ENCODE peak calls at places on chromosomes 12 and 14, in nine cellular contexts. E is nephron progenitor cell; H is colonic mucosa; I is HepG2; B is tibial artery; D is activated B cell treated with CpG ODN at 0.5 μM for 24 hours; O is OCI-LY7; Z is CD4-positive, alpha-beta T cell; Y is gastrocnemius medialis. L is an unnamed sample.

GRCh38 chr12:66132408-66132807 is 1.9 kb upstream of the LLPH start:
- DNase-seq in H (no peak), B (no peak), E (no peak), D (no peak), I (peak), Y (no peak), O (no peak), Z (no peak), L (no peak)

GRCh38 chr14:100155881-100156645 is 3.4 kb downstream of the DEGS2 start:
- DNase-seq in O (no peak), I (peak), H (peak), B (no peak), D (no peak), Z (no peak), Y (no peak), E (peak), L (no peak)

GRCh38 chr12:61654698-61655097 is 605.5 kb upstream of the USP15 start:
- DNase-seq in I (peak), Y (no peak), Z (no peak), D (no peak), O (peak), H (no peak), E (no peak), B (no peak), L (no peak)

GRCh38 chr14:34322940-34323418 is 139.1 kb downstream of the SPTSSA start:
- DNase-seq in H (peak), Y (peak), B (peak), I (peak), E (peak), D (peak), O (peak), Z (peak), L (peak)

GRCh38 chr12:27498159-27498558 is 25.8 kb upstream of the PPFIBP1 start:
- DNase-seq in E (no peak), H (no peak), O (no peak), I (no peak), Z (no peak), B (no peak), Y (no peak), D (no peak), L (no peak)

GRCh38 chr14:95460647-95461478 is 55.6 kb downstream of the SYNE3 start:
- DNase-seq in Z (no peak), H (peak), O (no peak), D (no peak), I (no peak), E (peak), B (no peak), Y (no peak), L (no peak)

GRCh38 chr12:6272300-6273208 is 37.9 kb upstream of the PLEKHG6 start:
- DNase-seq in H (no peak), D (no peak), B (no peak), Y (no peak), I (no peak), E (no peak), Z (no peak), O (no peak), L (no peak)

GRCh38 chr14:102097441-102098135 is 10.7 kb upstream of the HSP90AA1 start:
- DNase-seq in E (no peak), D (no peak), B (no peak), Z (no peak), I (no peak), Y (no peak), H (peak), O (no peak), L (no peak)

GRCh38 chr14:77221241-77221871 is 39.8 kb downstream of the TMEM63C start:
- DNase-seq in Y (no peak), B (no peak), O (no peak), E (no peak), H (no peak), Z (no peak), I (no peak), D (no peak), L (no peak)

GRCh38 chr14:35046751-35047536 is 872 bp downstream of the FAM177A1 start:
- DNase-seq in Z (no peak), E (no peak), B (no peak), O (peak), Y (peak), H (peak), I (peak), D (no peak), L (peak)

GRCh38 chr12:3820122-3820521 is 53.1 kb downstream of the PARP11 start:
- DNase-seq in Z (no peak), O (no peak), Y (no peak), D (no peak), H (no peak), E (no peak), I (peak), B (no peak), L (no peak)

GRCh38 chr14:22557846-22558220 is 31.2 kb downstream of the DAD1 start:
- DNase-seq in Z (no peak), B (no peak), E (no peak), Y (no peak), D (no peak), I (no peak), H (no peak), O (peak), L (no peak)

GRCh38 chr12:114841557-114842251 is 157.7 kb upstream of the TBX3 start:
- DNase-seq in Z (no peak), O (no peak), E (no peak), B (no peak), I (peak), Y (no peak), D (no peak), H (no peak), L (no peak)

GRCh38 chr14:87111141-87111540 is 881.8 kb downstream of the GALC start:
- DNase-seq in Y (no peak), I (no peak), E (no peak), H (no peak), O (no peak), D (no peak), B (no peak), Z (no peak), L (no peak)

GRCh38 chr14:74257078-74257987 is 18.1 kb downstream of the VSX2 start:
- DNase-seq in Y (no peak), I (no peak), H (peak), B (no peak), D (peak), O (peak), E (peak), Z (peak), L (peak)

GRCh38 chr14:63045612-63046320 is 508 bp upstream of the KCNH5 start:
- DNase-seq in I (peak), Z (no peak), Y (no peak), D (no peak), O (no peak), H (no peak), E (peak), B (no peak), L (no peak)

GRCh38 chr12:19771858-19772257 is 332.6 kb downstream of the AEBP2 start:
- DNase-seq in I (no peak), B (no peak), O (no peak), Z (no peak), Y (no peak), H (no peak), D (no peak), E (no peak), L (no peak)

GRCh38 chr14:64293976-64294671 is at the start of gene ESR2:
- DNase-seq in Z (peak), O (peak), D (peak), I (no peak), Y (peak), B (no peak), E (peak), H (peak), L (no peak)
- TF ChIP-seq CTCF in Z (no peak), O (no peak), D (no peak), I (no peak), Y (no peak), B (peak), E (no peak), H (no peak), L (no peak)

DNA sequence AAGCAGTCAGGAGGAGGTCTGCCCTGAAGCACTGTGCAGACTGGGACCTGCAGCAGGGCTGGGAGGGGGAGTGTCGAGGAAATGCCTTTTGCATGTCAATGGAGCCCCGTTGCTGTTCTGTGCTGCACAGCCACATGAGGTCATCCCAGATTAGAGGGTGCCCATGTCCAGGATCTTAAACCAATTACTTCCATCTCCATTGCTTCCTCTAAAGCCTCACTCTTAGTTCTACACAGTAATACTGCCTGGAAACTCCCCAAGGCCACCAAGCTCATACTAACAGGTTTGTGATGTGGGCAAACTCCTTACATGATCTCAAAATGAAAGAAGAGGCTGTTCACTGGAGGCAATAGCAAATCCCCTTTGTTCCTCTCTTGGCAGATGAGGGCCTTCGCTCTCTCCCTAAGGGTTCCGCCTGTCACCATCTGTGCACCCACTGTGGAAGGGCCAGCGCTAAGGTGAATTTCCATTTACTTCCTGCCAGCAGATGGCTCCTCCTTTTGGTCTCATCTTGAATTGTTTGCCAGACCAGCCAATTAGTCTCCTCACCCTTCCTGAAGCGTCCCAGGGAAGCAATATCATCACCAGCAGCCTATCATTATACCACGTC is 35.4 kb upstream of the LTA4H start:
- DNase-seq in E (no peak), D (no peak), I (peak), Y (no peak), H (no peak), Z (no peak), B (no peak), O (peak), L (no peak)
- TF ChIP-seq CTCF in E (no peak), D (no peak), I (peak), Y (no peak), H (no peak), Z (no peak), B (no peak), O (peak), L (no peak)

GRCh38 chr12:29844667-29845066 is 60.9 kb upstream of the TMTC1 start:
- DNase-seq in B (no peak), I (no peak), H (no peak), Z (no peak), E (no peak), Y (no peak), O (no peak), D (no peak), L (no peak)
- TF ChIP-seq CTCF in B (no peak), I (no peak), H (no peak), Z (no peak), E (no peak), Y (no peak), O (no peak), D (no peak), L (no peak)

GRCh38 chr12:24996102-24996797 is 47.3 kb upstream of the BCAT1 start:
- DNase-seq in H (no peak), Z (no peak), D (no peak), I (no peak), O (peak), Y (no peak), B (no peak), E (no peak), L (no peak)
- TF ChIP-seq CTCF in H (no peak), Z (no peak), D (no peak), I (no peak), O (peak), Y (no peak), B (no peak), E (no peak), L (no peak)

DNA sequence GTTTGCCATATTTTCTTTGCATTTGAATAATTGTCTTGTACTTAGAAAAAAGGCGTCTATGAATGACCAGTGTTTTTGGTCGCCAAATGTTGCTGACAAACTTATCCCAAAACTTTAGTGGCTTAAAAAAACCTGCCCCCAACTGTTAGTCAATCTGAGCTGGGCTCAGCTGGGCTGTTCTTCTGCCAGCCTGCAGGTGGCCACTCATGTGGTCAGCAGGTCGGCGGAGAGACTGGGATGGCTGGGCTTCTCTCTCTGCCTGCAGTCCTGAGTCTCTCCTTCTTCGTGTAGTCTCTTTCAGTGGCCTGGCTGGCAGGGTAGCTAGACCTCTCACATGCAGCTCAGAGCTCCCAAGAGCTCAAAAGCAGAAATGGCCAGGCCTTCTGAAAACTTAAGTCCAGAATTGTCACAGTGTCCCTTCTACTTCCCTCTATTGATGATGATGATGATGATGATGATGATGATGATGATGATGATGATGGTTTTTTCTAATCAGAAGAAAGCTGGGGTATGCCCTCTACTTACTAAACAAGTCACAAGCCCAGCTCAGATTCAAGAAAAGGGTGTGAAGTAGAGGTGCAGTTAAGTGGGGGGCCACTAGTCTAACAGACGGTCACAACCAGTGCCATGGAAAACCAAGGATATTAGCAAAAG is 87.9 kb downstream of the PTPN11 start:
- DNase-seq in B (no peak), Y (no peak), D (no peak), I (no peak), H (no peak), Z (no peak), E (no peak), O (no peak), L (no peak)
- TF ChIP-seq CTCF in B (no peak), Y (no peak), D (no peak), I (no peak), H (no peak), Z (no peak), E (no peak), O (no peak), L (no peak)

GRCh38 chr12:63805704-63806672 is 26.3 kb downstream of the RXYLT1 start:
- DNase-seq in H (peak), O (no peak), D (no peak), Z (no peak), E (no peak), I (peak), B (no peak), Y (no peak), L (no peak)

GRCh38 chr12:63804746-63805145 is 25.0 kb downstream of the RXYLT1 start:
- DNase-seq in B (no peak), I (no peak), D (no peak), O (no peak), H (no peak), Y (no peak), Z (no peak), E (no peak), L (no peak)

GRCh38 chr12:63802012-63802608 is 22.4 kb downstream of the RXYLT1 start:
- DNase-seq in Z (no peak), I (no peak), B (no peak), E (no peak), O (peak), H (no peak), D (no peak), Y (no peak), L (no peak)
- TF ChIP-seq CTCF in Z (peak), I (peak), B (peak), E (peak), O (peak), H (peak), D (no peak), Y (peak), L (peak)

GRCh38 chr12:119154435-119154818 is 24.3 kb upstream of the HSPB8 start:
- DNase-seq in O (no peak), B (no peak), H (no peak), Y (peak), D (no peak), Z (no peak), I (no peak), E (peak), L (no peak)

GRCh38 chr12:119157528-119157927 is 21.2 kb upstream of the HSPB8 start:
- DNase-seq in Z (no peak), E (no peak), O (no peak), D (no peak), H (no peak), I (no peak), B (no peak), Y (peak), L (no peak)

GRCh38 chr12:119158004-119158776 is 20.5 kb upstream of the HSPB8 start:
- DNase-seq in B (peak), H (no peak), I (no peak), Z (no peak), O (no peak), D (no peak), E (no peak), Y (peak), L (no peak)

GRCh38 chr12:119153477-119154434 is 25.0 kb upstream of the HSPB8 start:
- DNase-seq in Z (no peak), H (peak), O (no peak), E (peak), I (no peak), B (peak), D (no peak), Y (peak), L (peak)

GRCh38 chr12:119156401-119156800 is 22.3 kb upstream of the HSPB8 start:
- DNase-seq in D (no peak), Y (peak), O (no peak), H (no peak), B (no peak), E (peak), Z (no peak), I (no peak), L (no peak)
- TF ChIP-seq CTCF in D (no peak), Y (no peak), O (no peak), H (no peak), B (no peak), E (peak), Z (no peak), I (no peak), L (no peak)

GRCh38 chr12:49626836-49627235 is 3.5 kb downstream of the PRPF40B start:
- DNase-seq in D (no peak), Y (no peak), E (no peak), Z (no peak), O (no peak), H (peak), B (no peak), I (no peak), L (no peak)

GRCh38 chr12:49624919-49625577 is 1.7 kb downstream of the PRPF40B start:
- DNase-seq in Y (no peak), Z (no peak), E (no peak), H (no peak), D (no peak), B (no peak), I (no peak), O (no peak), L (no peak)

GRCh38 chr12:49631336-49631907 is 8.1 kb downstream of the PRPF40B start:
- DNase-seq in E (no peak), B (no peak), Y (no peak), Z (no peak), O (no peak), H (peak), I (no peak), D (no peak), L (no peak)

GRCh38 chr12:49626169-49626835 is 2.9 kb downstream of the PRPF40B start:
- DNase-seq in O (no peak), D (no peak), H (peak), Y (no peak), Z (no peak), I (no peak), B (no peak), E (no peak), L (no peak)

GRCh38 chr12:49627752-49628360 is 4.5 kb downstream of the PRPF40B start:
- DNase-seq in Y (no peak), H (peak), Z (no peak), B (no peak), E (no peak), O (no peak), I (no peak), D (no peak), L (no peak)
- TF ChIP-seq CTCF in Y (no peak), H (no peak), Z (no peak), B (no peak), E (no peak), O (no peak), I (no peak), D (no peak), L (no peak)

GRCh38 chr12:48965447-48965846 is 6.1 kb downstream of the WNT10B start:
- DNase-seq in Y (no peak), D (no peak), H (no peak), Z (no peak), B (no peak), I (no peak), E (no peak), O (no peak), L (no peak)
- TF ChIP-seq CTCF in Y (no peak), D (no peak), H (no peak), Z (no peak), B (no peak), I (peak), E (no peak), O (no peak), L (no peak)

GRCh38 chr14:39827901-39828655 is 395.8 kb upstream of the FBXO33 start:
- DNase-seq in E (no peak), Z (no peak), Y (no peak), O (no peak), H (no peak), D (no peak), I (no peak), B (no peak), L (no peak)
- TF ChIP-seq CTCF in E (no peak), Z (no peak), Y (no peak), O (no peak), H (no peak), D (no peak), I (no peak), B (no peak), L (no peak)